ENCODE peak calls at places on chromosome 14, in nine cellular contexts. D, N, Q, P, B, Z, L, A and S are unnamed samples.

GRCh38 chr14:49935526-49935925 is 42.6 kb downstream of the ARF6 start:
- DNase-seq in D (no peak), N (no peak), Q (no peak), P (no peak), B (no peak), Z (no peak), L (no peak), A (no peak), S (no peak)

GRCh38 chr14:74126315-74126714 is 41.6 kb downstream of the LIN52 start:
- DNase-seq in D (no peak), N (no peak), Q (no peak), P (no peak), B (no peak), Z (no peak), L (no peak), A (no peak), S (no peak)

GRCh38 chr14:24189460-24189859 is 844 bp upstream of the IPO4 start:
- DNase-seq in D (no peak), N (no peak), Q (no peak), P (no peak), B (no peak), Z (no peak), L (no peak), A (no peak), S (no peak)

GRCh38 chr14:26925876-26926584 is 328.2 kb upstream of the NOVA1 start:
- DNase-seq in D (no peak), N (no peak), Q (no peak), P (no peak), B (no peak), Z (no peak), L (no peak), A (no peak), S (no peak)

GRCh38 chr14:72451081-72451972 is 442.6 kb downstream of the DPF3 start:
- DNase-seq in D (no peak), N (no peak), Q (peak; percentile 87), P (no peak), B (no peak), Z (no peak), L (peak; percentile 87), A (no peak), S (peak; percentile 91)

GRCh38 chr14:106790189-106791036 is 1264.0 kb downstream of the TMEM121 start:
- DNase-seq in D (peak; percentile 60), N (peak; percentile 49), Q (peak; percentile 74), P (peak; percentile 55), B (no peak), Z (no peak), L (peak; percentile 76), A (no peak), S (peak; percentile 39)

GRCh38 chr14:50521912-50522341 is 10.4 kb downstream of the MAP4K5 start:
- DNase-seq in D (no peak), N (no peak), Q (peak; percentile 90), P (no peak), B (no peak), Z (no peak), L (peak; percentile 69), A (no peak), S (no peak)

GRCh38 chr14:33714527-33715222 is 236.2 kb downstream of the EGLN3 start:
- DNase-seq in D (no peak), N (no peak), Q (no peak), P (no peak), B (no peak), Z (no peak), L (no peak), A (no peak), S (no peak)